ENCODE peak calls at places on chromosomes 5 and 9, in five cellular contexts. J is prostate gland, L is SK-N-SH, H is transverse colon, C is GM23338. A is an unnamed sample.

GRCh38 chr5:133873936-133874585 is 94.4 kb downstream of the C5orf15 start:
- DNase-seq in J (no peak), L (no peak), H (no peak), C (no peak), A (no peak)

GRCh38 chr9:128124873-128125574 is 2.5 kb downstream of the PTGES2 start:
- DNase-seq in J (peak), L (peak), H (peak), C (peak), A (no peak)

GRCh38 chr5:15501057-15501791 is 1.2 kb downstream of the FBXL7 start:
- DNase-seq in J (peak), L (peak), H (peak), C (peak), A (no peak)

GRCh38 chr5:93330506-93330905 is 250.5 kb downstream of the NR2F1-AS1 start:
- DNase-seq in J (no peak), L (no peak), H (no peak), C (no peak), A (no peak)

GRCh38 chr5:142960309-142960696 is 190.1 kb downstream of the ARHGAP26 start:
- DNase-seq in J (no peak), L (no peak), H (no peak), C (no peak), A (no peak)

GRCh38 chr9:34125681-34126206 is 754 bp downstream of the DCAF12 start:
- DNase-seq in J (no peak), L (peak), H (peak), C (peak), A (no peak)

GRCh38 chr9:121345070-121345469 is 25.0 kb downstream of the STOM start:
- DNase-seq in J (no peak), L (no peak), H (no peak), C (no peak), A (no peak)

GRCh38 chr9:115142502-115143265 is 24.7 kb upstream of the TNC start:
- DNase-seq in J (no peak), L (no peak), H (no peak), C (no peak), A (no peak)

DNA sequence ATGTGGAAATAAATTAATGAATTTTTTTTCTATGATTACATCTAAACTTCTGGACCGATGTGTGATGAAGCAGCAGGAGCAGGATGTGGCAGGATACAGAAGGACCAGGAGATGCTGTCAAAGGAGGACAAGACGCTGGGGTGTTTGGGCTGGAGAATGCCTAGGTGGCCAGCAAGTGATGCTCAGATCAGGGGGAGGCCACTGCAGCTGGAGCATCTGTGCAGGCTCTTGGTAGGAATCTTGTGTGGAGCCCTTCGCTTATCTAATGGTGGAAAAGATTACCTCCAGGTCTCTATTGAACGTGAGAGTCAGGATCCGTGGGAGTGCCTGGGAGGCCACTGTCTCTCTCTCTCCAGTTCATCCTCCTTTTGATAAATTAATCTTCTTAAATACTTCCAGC is 79.8 kb downstream of the MRPL36 start:
- DNase-seq in J (no peak), L (no peak), H (no peak), C (no peak), A (no peak)
- TF ChIP-seq POLR2AphosphoS5 in J (no peak), L (no peak), H (no peak), C (no peak), A (no peak)

GRCh38 chr9:744790-745456 is 96.6 kb upstream of the DMRT1 start:
- DNase-seq in J (no peak), L (no peak), H (peak), C (no peak), A (no peak)
- TF ChIP-seq POLR2AphosphoS5 in J (no peak), L (no peak), H (peak), C (no peak), A (no peak)

DNA sequence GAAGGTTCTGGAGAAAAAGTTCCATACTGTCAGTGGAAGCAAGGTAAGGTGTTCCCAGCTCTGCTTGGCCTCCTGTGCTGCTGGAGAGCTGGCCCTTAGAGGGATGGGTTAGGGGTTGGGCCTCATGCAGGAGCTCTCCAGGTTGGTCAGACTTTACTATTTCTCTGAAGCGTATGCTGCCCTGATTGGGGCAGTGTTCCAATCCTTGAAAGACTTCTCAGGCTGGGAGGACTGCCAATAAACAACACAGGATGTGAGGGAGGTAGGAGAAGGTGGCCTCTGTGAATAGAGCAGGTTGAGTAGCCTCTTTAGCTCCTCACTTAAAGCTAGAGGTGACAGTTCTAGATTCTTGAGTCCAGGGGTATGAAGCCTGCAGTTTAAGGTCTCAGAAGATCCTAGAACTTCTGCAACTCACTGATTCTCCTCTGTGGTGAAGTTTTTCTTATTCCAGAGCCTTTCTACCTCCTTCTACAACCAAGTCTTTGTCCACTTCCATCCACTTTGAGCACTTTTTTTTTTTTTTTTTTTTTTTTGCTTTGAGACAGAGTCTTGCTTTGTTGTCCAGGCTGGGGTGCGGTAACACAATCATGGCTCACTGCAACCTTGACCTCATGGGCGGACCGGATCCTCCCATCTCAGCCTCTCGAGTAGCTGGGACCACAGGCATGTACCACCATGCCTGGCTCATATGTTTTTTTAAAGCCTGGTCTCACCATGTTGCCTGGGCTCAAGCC is 3.0 kb downstream of the HNRNPAB start:
- DNase-seq in J (peak), L (no peak), H (peak), C (no peak), A (peak)
- TF ChIP-seq POLR2AphosphoS5 in J (peak), L (peak), H (peak), C (no peak), A (no peak)

GRCh38 chr5:58265531-58265930 is 194.4 kb downstream of the PLK2 start:
- DNase-seq in J (no peak), L (no peak), H (no peak), C (no peak), A (no peak)

GRCh38 chr5:58268263-58268662 is 191.6 kb downstream of the PLK2 start:
- DNase-seq in J (no peak), L (no peak), H (no peak), C (no peak), A (no peak)

GRCh38 chr5:58263291-58263690 is 196.6 kb downstream of the PLK2 start:
- DNase-seq in J (no peak), L (no peak), H (no peak), C (no peak), A (no peak)

GRCh38 chr5:58264276-58264675 is 195.6 kb downstream of the PLK2 start:
- DNase-seq in J (no peak), L (no peak), H (no peak), C (no peak), A (no peak)

GRCh38 chr5:58266402-58266801 is 193.5 kb downstream of the PLK2 start:
- DNase-seq in J (no peak), L (no peak), H (no peak), C (no peak), A (no peak)
- TF ChIP-seq POLR2AphosphoS5 in J (no peak), L (no peak), H (no peak), C (no peak), A (no peak)

GRCh38 chr5:139389701-139390638 is at the start of gene MZB1:
- DNase-seq in J (no peak), L (no peak), H (peak), C (no peak), A (no peak)
- TF ChIP-seq POLR2AphosphoS5 in J (no peak), L (no peak), H (no peak), C (no peak), A (no peak)

GRCh38 chr9:77472646-77473045 is 175.5 kb downstream of the GNA14 start:
- DNase-seq in J (no peak), L (no peak), H (no peak), C (no peak), A (no peak)

GRCh38 chr9:77474903-77475302 is 173.2 kb downstream of the GNA14 start:
- DNase-seq in J (no peak), L (no peak), H (peak), C (no peak), A (no peak)

GRCh38 chr9:77471572-77471971 is 176.6 kb downstream of the GNA14 start:
- DNase-seq in J (no peak), L (no peak), H (no peak), C (no peak), A (no peak)

DNA sequence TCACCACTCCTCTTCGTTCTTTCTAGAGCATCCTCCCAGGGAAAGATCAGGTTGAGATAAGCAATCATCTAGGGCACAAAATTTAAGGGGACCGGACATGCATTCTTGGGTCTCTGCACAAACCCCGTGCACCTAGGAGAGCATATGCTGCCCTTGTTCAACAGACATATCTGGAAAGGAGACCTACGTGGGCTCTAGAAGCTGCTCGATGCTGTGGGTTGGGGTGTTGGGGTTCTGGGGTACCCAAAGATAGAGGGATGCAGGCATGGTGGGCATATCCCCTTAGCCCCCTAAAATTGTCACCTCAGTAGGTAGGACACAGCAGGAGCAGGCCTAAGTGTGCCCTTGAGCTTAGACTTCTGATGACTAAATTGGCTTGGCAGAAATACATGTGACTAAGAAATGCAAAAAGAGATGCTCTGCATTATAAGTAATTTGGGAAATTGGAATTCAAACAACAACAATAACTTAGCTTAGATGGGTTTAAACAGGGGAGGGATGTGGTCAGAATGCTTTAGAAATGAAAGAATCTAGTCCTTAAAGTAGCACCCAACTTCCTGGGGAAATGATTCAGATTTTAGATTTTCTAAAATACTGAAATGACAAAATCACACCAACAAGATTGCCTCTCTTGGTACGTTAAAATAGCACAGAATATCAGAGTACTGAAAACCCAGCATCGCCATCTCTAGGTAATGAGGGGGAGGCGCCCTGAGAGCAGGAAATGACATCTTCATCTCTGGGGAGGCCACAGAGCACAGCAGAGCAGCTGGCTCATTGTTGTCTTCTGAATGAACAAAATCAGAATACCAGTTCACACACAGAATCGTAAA is 172.3 kb downstream of the GNA14 start:
- DNase-seq in J (no peak), L (no peak), H (no peak), C (peak), A (no peak)
- TF ChIP-seq POLR2AphosphoS5 in J (no peak), L (no peak), H (no peak), C (no peak), A (no peak)

DNA sequence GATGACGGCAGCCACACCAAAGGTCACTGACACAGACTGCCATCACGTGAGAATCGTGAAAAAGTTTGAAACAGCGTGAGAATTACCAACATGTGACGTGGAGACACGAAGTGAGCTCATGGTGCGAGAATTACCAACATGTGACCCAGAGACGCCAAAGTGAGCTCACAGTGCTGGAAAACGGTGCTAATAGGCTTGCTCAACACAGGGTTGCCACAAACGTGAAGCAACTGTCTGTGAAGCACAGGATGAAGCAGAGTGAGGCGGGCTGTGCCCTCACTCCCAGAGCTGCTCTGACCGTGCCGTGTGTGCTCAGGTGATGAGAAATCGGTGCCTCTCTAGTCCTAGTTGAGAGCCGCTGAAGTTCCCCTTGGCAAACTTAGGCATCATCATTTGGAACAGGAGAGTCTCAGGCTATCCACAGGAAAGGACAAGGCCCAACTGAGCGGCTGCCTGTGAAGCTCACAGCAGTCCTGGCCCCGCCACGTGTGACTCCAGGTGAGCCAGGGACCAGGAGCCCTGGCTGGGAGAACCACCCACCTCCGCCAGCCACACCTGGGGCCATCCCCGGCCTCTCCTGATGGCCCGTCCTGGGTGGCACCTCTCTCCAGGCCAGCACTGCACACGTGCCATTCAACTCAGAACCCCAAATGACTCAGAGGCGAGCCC is 29.8 kb upstream of the SLC6A3 start:
- DNase-seq in J (no peak), L (no peak), H (no peak), C (no peak), A (peak)
- TF ChIP-seq POLR2AphosphoS5 in J (no peak), L (no peak), H (no peak), C (no peak), A (no peak)

GRCh38 chr9:68951879-68952659 is 61.8 kb downstream of the PRKACG start:
- DNase-seq in J (no peak), L (no peak), H (no peak), C (no peak), A (no peak)
- TF ChIP-seq POLR2AphosphoS5 in J (no peak), L (no peak), H (no peak), C (no peak), A (no peak)